ENCODE peak calls at places on chromosomes 6 and 20, in four cellular contexts. E, I, D and X are unnamed samples.
A peak's percentile ranks its signal among the peaks of the same experiment; 100 is the strongest.

GRCh38 chr20:34301587-34302311 is 1.4 kb downstream of the AHCY start:
- DNase-seq in I (no peak), D (no peak), E (no peak), X (no peak)

GRCh38 chr6:4180653-4181255 is 45.4 kb upstream of the ECI2 start:
- DNase-seq in E (no peak), D (no peak), I (no peak), X (peak; percentile 56)

GRCh38 chr6:144104898-144105487 is 9.6 kb upstream of the SF3B5 start:
- DNase-seq in I (peak; percentile 69), E (peak; percentile 14), D (no peak), X (peak; percentile 71)

GRCh38 chr20:46194409-46194808 is 76.3 kb downstream of the CD40 start:
- DNase-seq in E (no peak), D (no peak), I (no peak), X (no peak)

GRCh38 chr20:45892828-45893500 is 1.8 kb downstream of the CTSA start:
- DNase-seq in I (no peak), E (no peak), D (no peak), X (peak; percentile 57)

GRCh38 chr6:167861424-167861823 is 34.7 kb downstream of the AFDN start:
- DNase-seq in I (no peak), E (no peak), D (no peak), X (no peak)

GRCh38 chr20:14445310-14445709 is 107.9 kb upstream of the FLRT3 start:
- DNase-seq in D (no peak), E (no peak), I (peak; percentile 7), X (peak; percentile 95)

GRCh38 chr6:111549744-111550143 is 55.9 kb downstream of the TRAF3IP2 start:
- DNase-seq in I (no peak), D (no peak), E (no peak), X (no peak)

GRCh38 chr6:141307309-141307998 is 825.3 kb upstream of the GJE1 start:
- DNase-seq in D (no peak), E (no peak), I (no peak), X (no peak)

GRCh38 chr6:163438940-163439335 is 24.4 kb downstream of the QKI start:
- DNase-seq in E (peak; percentile 53), I (no peak), D (no peak), X (no peak)

GRCh38 chr6:137095651-137096238 is 51.0 kb upstream of the IL20RA start:
- DNase-seq in E (no peak), D (no peak), I (no peak), X (no peak)

GRCh38 chr6:36976931-36977330 is 9.1 kb downstream of the MTCH1 start:
- DNase-seq in I (no peak), D (no peak), E (no peak), X (no peak)

GRCh38 chr20:29689411-29690225 is 1567.8 kb upstream of the DEFB115 start:
- DNase-seq in I (no peak), E (no peak), D (no peak), X (no peak)

GRCh38 chr6:12490904-12491571 is 200.9 kb downstream of the EDN1 start:
- DNase-seq in I (peak; percentile 88), E (no peak), D (no peak), X (peak; percentile 82)

GRCh38 chr6:7201732-7202541 is 94.2 kb downstream of the RREB1 start:
- DNase-seq in I (no peak), E (no peak), D (no peak), X (no peak)

GRCh38 chr6:40358473-40359460 is 228.4 kb downstream of the LRFN2 start:
- DNase-seq in D (no peak), I (no peak), E (no peak), X (no peak)

GRCh38 chr6:111944541-111944940 is 71.3 kb upstream of the FYN start:
- DNase-seq in E (no peak), D (no peak), I (no peak), X (no peak)

GRCh38 chr20:326645-327031 is 1.3 kb downstream of the SOX12 start:
- DNase-seq in E (peak; percentile 37), D (no peak), I (no peak), X (no peak)

GRCh38 chr6:169269180-169270076 is 15.8 kb upstream of the THBS2 start:
- DNase-seq in E (peak; percentile 33), D (no peak), I (no peak), X (peak; percentile 80)

GRCh38 chr20:14556206-14556605 is 218.8 kb upstream of the FLRT3 start:
- DNase-seq in I (no peak), D (no peak), E (no peak), X (no peak)

GRCh38 chr20:5484346-5484745 is 167.6 kb upstream of the PROKR2 start:
- DNase-seq in I (no peak), D (no peak), E (no peak), X (no peak)

GRCh38 chr6:42158011-42158410 is 15.2 kb upstream of the GUCA1A start:
- DNase-seq in E (no peak), D (no peak), I (no peak), X (peak; percentile 50)

GRCh38 chr6:68233623-68234022 is 401.5 kb upstream of the ADGRB3 start:
- DNase-seq in D (no peak), E (no peak), I (peak; percentile 75), X (peak; percentile 79)

GRCh38 chr6:84652356-84653026 is 111.9 kb downstream of the TBX18 start:
- DNase-seq in E (no peak), D (no peak), I (peak; percentile 94), X (peak; percentile 78)

GRCh38 chr20:57705103-57705899 is 4.5 kb downstream of the PMEPA1 start:
- DNase-seq in D (no peak), I (no peak), E (no peak), X (no peak)

DNA sequence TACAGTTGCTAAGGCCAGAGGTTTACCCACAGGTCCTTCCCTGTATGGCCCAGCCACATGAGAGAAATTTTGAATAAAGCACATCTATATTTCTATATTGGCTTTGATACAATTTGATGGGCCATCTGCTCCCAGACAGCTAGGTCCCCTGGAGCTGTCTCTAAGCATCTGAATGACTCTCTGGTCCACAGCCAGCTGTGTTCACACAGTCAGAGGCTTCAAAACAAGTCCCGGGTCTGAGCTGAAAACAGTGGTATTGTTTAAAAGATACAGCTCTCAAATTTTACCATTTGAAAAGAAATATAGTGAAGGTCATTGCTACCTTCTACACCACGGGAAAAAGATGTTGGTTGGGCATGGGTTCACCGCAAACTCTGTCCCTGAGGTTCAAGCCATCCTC is 161.1 kb downstream of the SLC35B3 start:
- DNase-seq in I (no peak), D (no peak), E (no peak), X (no peak)
- H3K27me3 ChIP-seq in I (no peaks in the 10 kb centered on the region), D (no peaks in the 10 kb centered on the region), E (no peaks in the 10 kb centered on the region), X (no peaks in the 10 kb centered on the region)

DNA sequence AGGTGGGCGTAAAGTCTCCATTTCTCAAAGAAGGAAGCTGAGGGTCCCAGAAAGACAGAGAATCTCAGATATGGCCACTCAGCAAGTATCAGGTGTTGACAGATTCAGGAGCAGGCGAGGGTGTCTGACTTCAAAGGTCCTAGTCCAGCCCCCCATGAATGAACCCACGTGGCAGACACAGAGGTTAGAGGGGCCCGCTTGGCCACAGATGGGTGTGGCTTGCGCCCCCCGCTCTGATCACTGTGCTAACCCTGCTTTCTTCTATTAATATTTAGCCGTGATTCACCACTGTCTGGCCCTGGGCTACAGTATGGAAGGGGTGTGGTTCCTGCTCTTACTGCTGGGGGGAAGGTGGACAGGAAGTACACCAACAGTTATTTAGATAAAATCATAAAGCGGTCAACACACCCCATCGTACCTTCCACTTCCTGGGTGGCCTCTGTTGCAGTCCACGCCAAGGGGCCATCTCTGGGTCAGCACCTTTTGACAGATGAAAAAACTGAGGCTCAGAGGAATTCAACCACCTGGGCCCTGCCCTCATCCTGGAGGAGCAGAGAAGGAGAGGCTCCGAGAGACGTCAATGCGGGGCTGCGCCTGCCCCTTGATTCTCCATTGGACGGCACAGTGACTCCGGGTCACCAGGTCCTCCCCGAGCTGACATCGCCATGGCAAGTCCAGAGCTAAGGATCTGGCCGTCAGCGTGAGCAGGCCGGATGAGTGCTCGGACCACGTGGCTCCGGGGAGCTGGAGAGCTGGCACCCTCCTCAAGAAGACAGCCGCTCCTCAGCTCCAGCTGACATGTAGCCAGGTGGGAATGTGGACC is 206.3 kb downstream of the PREX1 start:
- DNase-seq in D (no peak), E (no peak), I (peak; percentile 28), X (peak; percentile 67)
- TF ChIP-seq CTCF in D (no peak), E (no peak), I (no peak), X (no peak)

GRCh38 chr6:38996676-38997075 is 51.9 kb upstream of the GLP1R start:
- DNase-seq in E (no peak), D (no peak), I (no peak), X (no peak)
- H3K27me3 ChIP-seq in E (no peaks in the 10 kb centered on the region), D (no peaks in the 10 kb centered on the region), I (no peaks in the 10 kb centered on the region), X (peaks cover 3% of the 10 kb centered on the region)

GRCh38 chr20:25221592-25222460 is 26.1 kb upstream of the PYGB start:
- DNase-seq in I (no peak), D (no peak), E (no peak), X (no peak)

GRCh38 chr20:25224941-25225340 is 22.9 kb upstream of the PYGB start:
- DNase-seq in D (no peak), I (no peak), E (no peak), X (no peak)

GRCh38 chr20:25222461-25223178 is 25.3 kb upstream of the PYGB start:
- DNase-seq in D (no peak), E (no peak), I (no peak), X (no peak)

GRCh38 chr20:25223765-25224720 is 23.8 kb upstream of the PYGB start:
- DNase-seq in E (no peak), D (no peak), I (no peak), X (no peak)

DNA sequence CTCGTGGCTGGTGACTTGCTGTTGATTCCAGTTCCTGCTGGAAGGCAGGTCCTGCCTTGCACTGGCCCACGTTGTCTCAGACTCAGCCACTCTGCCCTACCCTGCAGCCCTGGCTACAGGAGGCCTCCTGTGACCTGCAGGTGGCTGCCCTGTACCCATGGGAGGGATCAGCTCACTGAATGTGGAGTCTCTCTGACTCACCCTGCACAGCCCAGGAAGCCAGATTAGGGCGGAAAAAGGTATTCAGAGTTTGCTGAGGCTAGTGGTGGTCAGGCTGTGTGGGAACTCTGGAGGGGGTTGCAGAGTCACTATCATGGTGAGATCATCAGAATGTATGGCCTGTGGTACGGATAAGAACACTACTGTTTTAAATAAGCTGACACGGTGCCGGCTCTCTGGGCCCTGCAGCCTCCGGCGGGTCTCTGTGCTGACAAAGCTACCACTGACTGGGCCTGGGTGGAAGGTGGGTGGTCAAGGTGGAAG is 24.7 kb upstream of the PYGB start:
- DNase-seq in D (no peak), E (no peak), I (peak; percentile 98), X (peak; percentile 99)
- TF ChIP-seq CTCF in D (no peak), E (no peak), I (peak; percentile 49), X (peak; percentile 51)

GRCh38 chr20:63016514-63017075 is 9.8 kb upstream of the BHLHE23 start:
- DNase-seq in E (no peak), I (no peak), D (no peak), X (no peak)

GRCh38 chr20:63015665-63016361 is 9.0 kb upstream of the BHLHE23 start:
- DNase-seq in E (no peak), I (no peak), D (no peak), X (no peak)

GRCh38 chr20:63015147-63015664 is 8.4 kb upstream of the BHLHE23 start:
- DNase-seq in E (no peak), I (no peak), D (no peak), X (no peak)

GRCh38 chr20:63017076-63017825 is 10.5 kb upstream of the BHLHE23 start:
- DNase-seq in D (no peak), E (no peak), I (no peak), X (no peak)

GRCh38 chr20:63017826-63018411 is 11.2 kb upstream of the BHLHE23 start:
- DNase-seq in E (no peak), D (no peak), I (no peak), X (no peak)
- H3K27me3 ChIP-seq in E (peaks cover 28% of the 10 kb centered on the region), D (peaks cover 2% of the 10 kb centered on the region), I (peaks cover 50% of the 10 kb centered on the region), X (peaks cover 13% of the 10 kb centered on the region)

GRCh38 chr6:31356216-31356945 is 598 bp downstream of the HLA-B start:
- DNase-seq in D (no peak), I (no peak), E (peak; percentile 58), X (no peak)
- TF ChIP-seq CTCF in D (no peak), I (no peak), E (no peak), X (no peak)